ENCODE peak calls at places on chromosomes 4 and X, in eight cellular contexts. I is NCI-H774, K is NCI-H2081, L is cardiac muscle cell, Q is RPMI7951, H is A549, W is BJ, O is posterior vena cava. S is an unnamed sample.

GRCh38 chr4:114208747-114209146 is 229.3 kb upstream of the ARSJ start:
- DNase-seq in Q (peak; percentile 8), O (no peak), L (no peak), H (no peak), K (no peak), W (no peak), I (no peak), S (no peak)

GRCh38 chr4:91330555-91331137 is 973.1 kb upstream of the GRID2 start:
- DNase-seq in I (no peak), L (peak; percentile 17), W (no peak), K (no peak), H (no peak), O (no peak), Q (no peak), S (no peak)

GRCh38 chrX:130878350-130879341 is 24.4 kb downstream of the ENOX2 start:
- DNase-seq in H (no peak), W (peak; percentile 19), Q (peak; percentile 86), K (no peak), I (no peak), O (no peak), L (peak; percentile 93), S (no peak)

GRCh38 chrX:10617964-10618342 is 2.4 kb downstream of the MID1 start:
- DNase-seq in W (no peak), Q (peak; percentile 72), I (no peak), K (peak; percentile 6), L (no peak), H (peak; percentile 52), O (no peak), S (peak; percentile 31)

GRCh38 chrX:152843852-152844251 is 13.0 kb downstream of the NSDHL start:
- DNase-seq in K (no peak), O (no peak), L (peak; percentile 5), Q (no peak), I (no peak), H (no peak), W (no peak), S (no peak)

GRCh38 chr4:5812506-5813229 is 80.2 kb downstream of the CRMP1 start:
- DNase-seq in O (peak; percentile 54), L (peak; percentile 84), K (peak; percentile 74), W (peak; percentile 24), I (peak; percentile 42), Q (peak; percentile 64), H (peak; percentile 36), S (no peak)

GRCh38 chrX:8987672-8988250 is 46.2 kb downstream of the FAM9B start:
- DNase-seq in I (no peak), L (no peak), H (no peak), Q (no peak), O (no peak), W (no peak), K (no peak), S (no peak)

GRCh38 chr4:26080876-26081628 is 167.0 kb downstream of the SMIM20 start:
- DNase-seq in Q (no peak), I (no peak), H (no peak), K (no peak), L (no peak), W (no peak), O (no peak), S (no peak)

GRCh38 chr4:71126719-71127118 is 133.3 kb downstream of the DCK start:
- DNase-seq in W (peak; percentile 53), I (no peak), O (no peak), Q (peak; percentile 17), L (peak; percentile 71), H (peak; percentile 5), K (no peak), S (no peak)

GRCh38 chr4:6549445-6549844 is 25.5 kb upstream of the MAN2B2 start:
- DNase-seq in W (no peak), Q (no peak), L (no peak), I (no peak), O (no peak), H (no peak), K (no peak), S (no peak)

GRCh38 chr4:184136525-184136924 is 81.1 kb downstream of the ENPP6 start:
- DNase-seq in Q (no peak), O (no peak), I (no peak), W (no peak), H (no peak), L (no peak), K (no peak), S (no peak)

GRCh38 chr4:38016698-38017097 is 56.5 kb downstream of the PTTG2 start:
- DNase-seq in I (no peak), H (no peak), W (no peak), O (no peak), L (no peak), K (no peak), Q (no peak), S (no peak)

GRCh38 chrX:129930941-129931410 is 25.0 kb downstream of the UTP14A start:
- DNase-seq in L (peak; percentile 21), W (no peak), Q (peak; percentile 7), I (no peak), K (no peak), H (no peak), O (no peak), S (no peak)

GRCh38 chr4:37601527-37601926 is 84.6 kb downstream of the RELL1 start:
- DNase-seq in K (no peak), L (peak; percentile 99), W (no peak), H (no peak), Q (peak; percentile 93), O (no peak), I (no peak), S (no peak)

GRCh38 chrX:124216396-124217124 is 115.9 kb upstream of the TEX13D start:
- DNase-seq in O (no peak), W (no peak), I (no peak), Q (no peak), H (no peak), K (peak; percentile 20), L (no peak), S (no peak)

GRCh38 chrX:140318306-140318705 is 186.6 kb downstream of the SOX3 start:
- DNase-seq in K (no peak), W (no peak), H (no peak), L (no peak), I (no peak), O (no peak), Q (peak; percentile 64), S (no peak)

GRCh38 chr4:169185133-169185956 is 85.4 kb downstream of the SH3RF1 start:
- DNase-seq in K (no peak), O (no peak), W (no peak), H (no peak), L (peak; percentile 25), Q (no peak), I (no peak), S (no peak)

GRCh38 chr4:110005461-110006056 is 92.9 kb downstream of the EGF start:
- DNase-seq in K (peak; percentile 43), L (peak; percentile 84), O (no peak), Q (peak; percentile 58), I (peak; percentile 11), W (no peak), H (peak; percentile 55), S (peak; percentile 1)

GRCh38 chr4:134777626-134778025 is 576.0 kb upstream of the PABPC4L start:
- DNase-seq in K (peak; percentile 46), W (no peak), Q (no peak), L (peak; percentile 3), H (no peak), I (no peak), O (no peak), S (no peak)

GRCh38 chrX:19350831-19351447 is 7.2 kb downstream of the PDHA1 start:
- DNase-seq in W (no peak), K (no peak), L (no peak), O (no peak), I (no peak), H (no peak), Q (no peak), S (no peak)

GRCh38 chrX:21374163-21374993 is at the start of gene CNKSR2:
- DNase-seq in I (peak; percentile 72), K (peak; percentile 86), Q (peak; percentile 0), L (peak; percentile 10), W (no peak), O (peak; percentile 78), H (peak; percentile 77), S (peak; percentile 39)

GRCh38 chr4:109164011-109164410 is 138.4 kb downstream of the COL25A1 start:
- DNase-seq in K (no peak), H (no peak), Q (no peak), O (no peak), L (peak; percentile 67), I (no peak), W (no peak), S (no peak)

GRCh38 chr4:67762091-67762490 is 7.9 kb upstream of the GNRHR start:
- DNase-seq in O (no peak), L (peak; percentile 69), W (no peak), H (no peak), Q (peak; percentile 46), I (no peak), K (no peak), S (no peak)

GRCh38 chr4:7196731-7197130 is 4.4 kb downstream of the SORCS2 start:
- DNase-seq in I (no peak), Q (no peak), L (no peak), H (no peak), W (no peak), O (no peak), K (no peak), S (no peak)

GRCh38 chr4:188660796-188661195 is 521.6 kb downstream of the TRIML1 start:
- DNase-seq in K (no peak), O (no peak), Q (peak; percentile 42), H (no peak), I (no peak), W (no peak), L (no peak), S (no peak)

GRCh38 chrX:1360171-1360570 is 23.6 kb downstream of the IL3RA start:
- DNase-seq in Q (no peak), K (no peak), O (no peak), H (no peak), I (no peak), L (no peak), W (no peak), S (no peak)

GRCh38 chr4:113823291-113823659 is 61.7 kb upstream of the CAMK2D start:
- DNase-seq in O (no peak), I (no peak), K (no peak), W (no peak), Q (peak; percentile 20), L (no peak), H (no peak), S (no peak)

GRCh38 chr4:138050601-138051000 is 191.5 kb downstream of the SLC7A11 start:
- DNase-seq in W (no peak), Q (no peak), H (no peak), I (no peak), K (no peak), O (peak; percentile 10), L (no peak), S (no peak)

S was measured in SHP77 treated with DMSO at 0.1 percent for 48 hours.